ENCODE peak calls at places on chromosomes 7 and 10, in four cellular contexts. E, J, W and U are unnamed samples.

GRCh38 chr10:79346388-79347225 is 662 bp upstream of the PPIF start:
- DNase-seq in E (no peak), W (no peak), J (peak), U (peak)

GRCh38 chr7:82528577-82529305 is 85.2 kb upstream of the CACNA2D1 start:
- DNase-seq in E (no peak), J (no peak), W (no peak), U (no peak)

GRCh38 chr10:18157909-18158308 is 17.7 kb downstream of the CACNB2 start:
- DNase-seq in E (no peak), J (no peak), W (no peak), U (no peak)

GRCh38 chr7:158350166-158350900 is 237.3 kb downstream of the PTPRN2 start:
- DNase-seq in J (no peak), W (no peak), E (no peak), U (no peak)

GRCh38 chr7:89914673-89915072 is 239.6 kb upstream of the STEAP1 start:
- DNase-seq in W (no peak), J (no peak), E (no peak), U (no peak)

GRCh38 chr7:91503934-91504575 is 239.8 kb downstream of the FZD1 start:
- DNase-seq in J (no peak), W (no peak), E (no peak), U (no peak)

GRCh38 chr10:117662790-117663540 is 120.4 kb downstream of the EMX2 start:
- DNase-seq in E (no peak), J (no peak), W (no peak), U (no peak)

GRCh38 chr7:74231232-74231590 is 21.4 kb downstream of the LAT2 start:
- DNase-seq in W (peak), E (no peak), J (no peak), U (no peak)

GRCh38 chr7:154255324-154255723 is 203.1 kb downstream of the DPP6 start:
- DNase-seq in W (no peak), J (no peak), E (no peak), U (no peak)

GRCh38 chr7:28684729-28685211 is 272.5 kb downstream of the CREB5 start:
- DNase-seq in E (no peak), W (no peak), J (no peak), U (no peak)

GRCh38 chr10:100738055-100738827 is 7.1 kb upstream of the PAX2 start:
- DNase-seq in J (no peak), W (no peak), E (no peak), U (no peak)

GRCh38 chr7:103343758-103344452 is 662 bp downstream of the DNAJC2 start:
- DNase-seq in E (peak), W (no peak), J (peak), U (peak)

GRCh38 chr7:22702516-22702915 is 24.5 kb upstream of the IL6 start:
- DNase-seq in W (no peak), J (no peak), E (no peak), U (no peak)

GRCh38 chr10:18222870-18223269 is 82.6 kb downstream of the CACNB2 start:
- DNase-seq in E (no peak), J (no peak), W (no peak), U (no peak)

GRCh38 chr10:113523071-113523470 is 29.8 kb upstream of the HABP2 start:
- DNase-seq in E (no peak), J (no peak), W (no peak), U (no peak)

GRCh38 chr10:6148251-6148691 is 54.5 kb upstream of the PFKFB3 start:
- DNase-seq in J (no peak), E (no peak), W (no peak), U (no peak)

GRCh38 chr10:21517134-21517982 is 8.1 kb downstream of the SKIDA1 start:
- DNase-seq in W (no peak), J (peak), E (no peak), U (peak)

GRCh38 chr7:140229591-140230516 is 53.1 kb upstream of the KDM7A start:
- DNase-seq in W (no peak), J (no peak), E (peak), U (peak)

GRCh38 chr10:131698232-131698631 is 202.6 kb upstream of the PPP2R2D start:
- DNase-seq in J (no peak), W (no peak), E (no peak), U (no peak)

GRCh38 chr10:130010653-130011052 is 46.6 kb upstream of the EBF3 start:
- DNase-seq in E (no peak), J (no peak), W (no peak), U (no peak)

GRCh38 chr10:86342111-86342863 is 24.3 kb downstream of the GRID1 start:
- DNase-seq in J (no peak), E (no peak), W (no peak), U (peak)

GRCh38 chr7:127392182-127392565 is 334 bp downstream of the ZNF800 start:
- DNase-seq in E (no peak), J (peak), W (no peak), U (peak)

GRCh38 chr7:35604595-35604994 is 90.3 kb downstream of the HERPUD2 start:
- DNase-seq in W (no peak), J (no peak), E (no peak), U (no peak)

GRCh38 chr10:46094931-46095755 is 49.1 kb upstream of the MSMB start:
- DNase-seq in J (no peak), W (no peak), E (no peak), U (no peak)

GRCh38 chr10:43658227-43658626 is 9.5 kb upstream of the ZNF32 start:
- DNase-seq in E (no peak), W (no peak), J (no peak), U (no peak)

DNA sequence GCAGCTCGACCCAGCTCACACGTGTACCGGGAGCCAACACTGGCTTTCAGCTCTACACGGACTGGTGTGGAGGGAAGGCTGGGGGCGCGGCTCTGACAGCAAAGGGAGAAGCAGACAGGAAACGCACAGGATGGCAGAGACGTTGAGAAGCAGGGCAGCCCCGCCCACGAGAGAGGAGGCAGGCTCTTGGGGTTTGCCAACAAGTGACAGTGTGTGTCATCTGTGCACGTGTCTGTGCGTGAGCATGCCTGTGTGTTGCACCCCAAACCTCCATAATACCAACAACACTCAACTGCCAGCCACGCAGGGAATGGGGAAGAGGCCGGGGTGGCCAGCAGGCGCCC is 64.4 kb upstream of the PDGFA start:
- DNase-seq in W (no peak), E (no peak), J (no peak), U (no peak)
- TF ChIP-seq CBFB in W (no peak), E (no peak), J (no peak), U (no peak)

GRCh38 chr7:721619-722248 is 4.8 kb upstream of the DNAAF5 start:
- DNase-seq in W (no peak), J (no peak), E (no peak), U (no peak)

GRCh38 chr7:724298-724697 is 2.2 kb upstream of the DNAAF5 start:
- DNase-seq in W (no peak), E (no peak), J (no peak), U (no peak)

GRCh38 chr7:725223-726005 is 1.1 kb upstream of the DNAAF5 start:
- DNase-seq in W (no peak), J (peak), E (no peak), U (no peak)

GRCh38 chr7:722847-723246 is 3.7 kb upstream of the DNAAF5 start:
- DNase-seq in W (no peak), J (no peak), E (no peak), U (no peak)

GRCh38 chr7:723541-723940 is 3.0 kb upstream of the DNAAF5 start:
- DNase-seq in E (no peak), J (no peak), W (no peak), U (no peak)
- TF ChIP-seq CBFB in E (no peak), J (no peak), W (no peak), U (no peak)

DNA sequence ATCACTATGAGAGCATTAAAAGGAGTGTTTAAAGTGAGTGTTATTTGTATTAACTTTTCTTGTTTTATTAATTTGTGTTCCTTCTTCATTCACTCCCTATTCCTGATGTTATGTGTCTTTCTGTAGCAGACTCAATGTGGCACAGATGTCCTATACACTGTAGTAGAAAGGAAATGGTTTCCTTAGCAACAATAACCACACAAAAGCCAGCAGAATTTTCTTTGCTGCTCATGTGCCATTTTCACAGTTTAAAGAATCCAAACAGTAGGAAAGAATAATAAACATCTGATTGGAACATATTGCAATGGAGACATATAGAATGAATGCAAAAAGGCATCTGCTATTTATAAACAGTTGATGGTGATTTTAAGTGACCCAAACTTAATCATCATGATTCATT is 763.6 kb downstream of the PHTF2 start:
- DNase-seq in W (no peak), J (no peak), E (no peak), U (no peak)
- TF ChIP-seq CBFB in W (no peak), J (no peak), E (no peak), U (no peak)

GRCh38 chr10:102508506-102508905 is 4.7 kb downstream of the SUFU start:
- DNase-seq in E (no peak), J (no peak), W (no peak), U (no peak)
- TF ChIP-seq CBFB in E (no peak), J (no peak), W (no peak), U (no peak)

GRCh38 chr7:134447383-134447782 is 11.5 kb downstream of the AKR1B1 start:
- DNase-seq in W (no peak), J (no peak), E (no peak), U (no peak)

GRCh38 chr7:134449596-134450194 is 9.2 kb downstream of the AKR1B1 start:
- DNase-seq in W (no peak), E (no peak), J (no peak), U (no peak)

GRCh38 chr7:134446923-134447322 is 12.0 kb downstream of the AKR1B1 start:
- DNase-seq in J (no peak), W (no peak), E (no peak), U (no peak)

GRCh38 chr7:134450296-134451000 is 8.5 kb downstream of the AKR1B1 start:
- DNase-seq in J (no peak), W (no peak), E (no peak), U (no peak)

GRCh38 chr7:134448359-134449229 is 10.3 kb downstream of the AKR1B1 start:
- DNase-seq in W (no peak), E (no peak), J (peak), U (no peak)
- TF ChIP-seq CBFB in W (no peak), E (no peak), J (no peak), U (no peak)

DNA sequence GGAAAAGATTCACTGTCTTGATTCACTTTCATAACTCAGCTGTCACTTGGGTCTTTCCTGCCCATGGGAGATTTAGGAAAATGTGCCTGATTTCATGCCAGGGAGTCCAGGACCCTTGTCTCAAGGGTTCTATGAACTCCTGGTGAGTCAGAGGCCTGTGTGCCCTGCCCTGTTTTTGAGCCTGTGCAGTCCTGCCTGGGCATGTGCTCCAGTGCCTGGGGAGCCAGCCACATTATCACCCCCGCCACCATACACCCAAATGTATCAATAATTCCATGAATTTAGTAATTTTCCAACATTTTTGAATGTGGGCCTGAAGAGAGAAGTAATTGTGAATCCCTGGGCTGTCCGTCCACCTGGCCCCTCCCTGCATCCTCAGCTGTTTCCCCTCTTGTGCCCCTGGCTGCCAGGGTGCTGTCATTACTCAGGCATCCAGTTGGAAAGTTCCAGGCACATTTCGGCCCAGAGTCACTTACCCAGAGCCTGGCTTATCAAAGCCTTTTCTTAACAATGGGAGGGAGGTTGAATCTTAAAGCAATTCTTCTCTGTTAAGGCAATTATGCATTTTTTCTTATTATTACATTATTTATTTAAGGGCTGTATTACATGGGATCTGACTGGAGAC is 287.8 kb upstream of the CDC14C start:
- DNase-seq in W (no peak), J (no peak), E (no peak), U (peak)
- TF ChIP-seq CBFB in W (no peak), J (no peak), E (no peak), U (no peak)